ENCODE peak calls at places on chromosomes 12 and 14, in four cellular contexts. G is right lobe of liver, T is HEK293T, I is EH. C is an unnamed sample.

GRCh38 chr12:130849561-130850417 is 10.7 kb upstream of the STX2 start:
- DNase-seq in T (no peak), G (no peak), I (no peak), C (no peak)

GRCh38 chr14:101090976-101091375 is 187.5 kb upstream of the RTL1 start:
- DNase-seq in G (no peak), T (no peak), I (no peak), C (no peak)

GRCh38 chr12:119486599-119487154 is 106.9 kb upstream of the TMEM233 start:
- DNase-seq in G (no peak), I (no peak), T (no peak), C (no peak)

GRCh38 chr14:59755388-59755787 is 115.2 kb downstream of the RTN1 start:
- DNase-seq in I (no peak), G (no peak), T (no peak), C (no peak)

GRCh38 chr12:93573552-93574223 is 1.2 kb downstream of the SOCS2 start:
- DNase-seq in G (no peak), I (peak), T (no peak), C (no peak)

GRCh38 chr12:62703011-62703380 is 232.0 kb downstream of the PPM1H start:
- DNase-seq in G (no peak), T (no peak), I (peak), C (no peak)

GRCh38 chr12:50572275-50572674 is 67.5 kb downstream of the DIP2B start:
- DNase-seq in T (no peak), I (peak), G (no peak), C (peak)

GRCh38 chr14:24167527-24168114 is 4.3 kb upstream of the REC8 start:
- DNase-seq in I (no peak), T (no peak), G (no peak), C (no peak)

GRCh38 chr12:42732908-42733411 is 143.4 kb upstream of the PRICKLE1 start:
- DNase-seq in G (no peak), I (peak), T (no peak), C (no peak)